ENCODE peak calls at places on chromosomes 2 and 18, in four cellular contexts. Y, L, E and J are unnamed samples.

GRCh38 chr2:178008636-178009289 is 63.8 kb downstream of the PDE11A start:
- DNase-seq in Y (no peak), L (no peak), E (no peak), J (no peak)

GRCh38 chr2:226684563-226684959 is 115.1 kb downstream of the IRS1 start:
- DNase-seq in Y (no peak), L (no peak), E (no peak), J (no peak)

GRCh38 chr18:58645398-58645797 is 16.5 kb upstream of the ALPK2 start:
- DNase-seq in Y (no peak), L (no peak), E (no peak), J (no peak)

GRCh38 chr18:33467531-33467930 is 27.0 kb upstream of the CCDC178 start:
- DNase-seq in Y (no peak), L (no peak), E (no peak), J (no peak)

GRCh38 chr2:237486819-237487448 is at the start of gene MLPH:
- DNase-seq in Y (no peak), L (no peak), E (no peak), J (no peak)

GRCh38 chr18:61551586-61551985 is 218.4 kb downstream of the CDH20 start:
- DNase-seq in Y (peak; percentile 32), L (no peak), E (peak; percentile 7), J (peak; percentile 39)

GRCh38 chr2:240898108-240898730 is 2.3 kb upstream of the MAB21L4 start:
- DNase-seq in Y (no peak), L (no peak), E (no peak), J (no peak)

GRCh38 chr2:238669581-238670340 is 178.1 kb upstream of the TWIST2 start:
- DNase-seq in Y (no peak), L (no peak), E (no peak), J (no peak)

GRCh38 chr2:223735659-223736244 is 101.6 kb downstream of the AP1S3 start:
- DNase-seq in Y (no peak), L (no peak), E (no peak), J (no peak)

GRCh38 chr18:43876286-43877082 is 599.2 kb upstream of the SYT4 start:
- DNase-seq in Y (no peak), L (no peak), E (no peak), J (no peak)

GRCh38 chr2:148338544-148338943 is 306.0 kb upstream of the EPC2 start:
- DNase-seq in Y (no peak), L (no peak), E (no peak), J (no peak)

GRCh38 chr18:27763341-27763740 is 413.6 kb downstream of the CDH2 start:
- DNase-seq in Y (no peak), L (no peak), E (no peak), J (no peak)

GRCh38 chr2:241118727-241119505 is 16.8 kb upstream of the MTERF4 start:
- DNase-seq in Y (no peak), L (no peak), E (no peak), J (no peak)

GRCh38 chr2:224971214-224971613 is 71.1 kb downstream of the DOCK10 start:
- DNase-seq in Y (no peak), L (no peak), E (no peak), J (no peak)

GRCh38 chr18:21000667-21001066 is 110.9 kb downstream of the ROCK1 start:
- DNase-seq in Y (no peak), L (no peak), E (no peak), J (no peak)

GRCh38 chr2:18745431-18746272 is 156.3 kb upstream of the NT5C1B start:
- DNase-seq in Y (no peak), L (no peak), E (no peak), J (no peak)

GRCh38 chr2:191401287-191401686 is 156.1 kb downstream of the MYO1B start:
- DNase-seq in Y (no peak), L (no peak), E (no peak), J (no peak)

GRCh38 chr2:233002829-233003657 is 10.0 kb downstream of the NGEF start:
- DNase-seq in Y (no peak), L (no peak), E (no peak), J (no peak)

GRCh38 chr18:79527656-79528055 is 131.9 kb downstream of the NFATC1 start:
- DNase-seq in Y (no peak), L (no peak), E (no peak), J (no peak)

GRCh38 chr2:31707992-31708391 is 127.3 kb upstream of the SRD5A2 start:
- DNase-seq in Y (no peak), L (no peak), E (no peak), J (no peak)

GRCh38 chr2:106058469-106059137 is 135.5 kb downstream of the UXS1 start:
- DNase-seq in Y (no peak), L (no peak), E (no peak), J (no peak)

GRCh38 chr2:190318931-190319556 is 582 bp downstream of the HIBCH start:
- DNase-seq in Y (no peak), L (no peak), E (no peak), J (peak; percentile 2)

GRCh38 chr2:149065236-149065635 is 26.7 kb downstream of the LYPD6B start:
- DNase-seq in Y (no peak), L (no peak), E (no peak), J (no peak)

GRCh38 chr2:86414996-86415395 is 26.2 kb upstream of the KDM3A start:
- DNase-seq in Y (no peak), L (no peak), E (no peak), J (no peak)

GRCh38 chr2:232689152-232689910 is 7.8 kb upstream of the GIGYF2 start:
- DNase-seq in Y (no peak), L (no peak), E (no peak), J (no peak)

GRCh38 chr18:46423226-46423805 is 233.7 kb downstream of the LOXHD1 start:
- DNase-seq in Y (no peak), L (no peak), E (no peak), J (no peak)

GRCh38 chr2:1374281-1374680 is 39.0 kb upstream of the TPO start:
- DNase-seq in Y (no peak), L (no peak), E (no peak), J (no peak)

GRCh38 chr18:24380163-24380747 is 17.4 kb downstream of the OSBPL1A start:
- DNase-seq in Y (no peak), L (no peak), E (no peak), J (no peak)

GRCh38 chr2:141109633-141110032 is 1021.2 kb downstream of the LRP1B start:
- DNase-seq in Y (no peak), L (no peak), E (no peak), J (no peak)

GRCh38 chr2:188931361-188931760 is 42.8 kb upstream of the COL3A1 start:
- DNase-seq in Y (no peak), L (no peak), E (no peak), J (no peak)

GRCh38 chr2:191866675-191867506 is 20.0 kb upstream of the CAVIN2 start:
- DNase-seq in Y (peak; percentile 17), L (no peak), E (no peak), J (no peak)

GRCh38 chr2:139790807-139791206 is 1010.6 kb upstream of the NXPH2 start:
- DNase-seq in Y (no peak), L (no peak), E (no peak), J (no peak)

GRCh38 chr2:210673117-210673516 is 116.7 kb downstream of the CPS1 start:
- DNase-seq in Y (no peak), L (no peak), E (no peak), J (no peak)

GRCh38 chr2:199278099-199278498 is 179.6 kb downstream of the SATB2 start:
- DNase-seq in Y (no peak), L (no peak), E (no peak), J (no peak)

GRCh38 chr2:68889500-68889899 is 18.3 kb upstream of the BMP10 start:
- DNase-seq in Y (no peak), L (no peak), E (no peak), J (no peak)

GRCh38 chr18:50507120-50507590 is 52.7 kb upstream of the MAPK4 start:
- DNase-seq in Y (peak; percentile 16), L (no peak), E (no peak), J (no peak)

DNA sequence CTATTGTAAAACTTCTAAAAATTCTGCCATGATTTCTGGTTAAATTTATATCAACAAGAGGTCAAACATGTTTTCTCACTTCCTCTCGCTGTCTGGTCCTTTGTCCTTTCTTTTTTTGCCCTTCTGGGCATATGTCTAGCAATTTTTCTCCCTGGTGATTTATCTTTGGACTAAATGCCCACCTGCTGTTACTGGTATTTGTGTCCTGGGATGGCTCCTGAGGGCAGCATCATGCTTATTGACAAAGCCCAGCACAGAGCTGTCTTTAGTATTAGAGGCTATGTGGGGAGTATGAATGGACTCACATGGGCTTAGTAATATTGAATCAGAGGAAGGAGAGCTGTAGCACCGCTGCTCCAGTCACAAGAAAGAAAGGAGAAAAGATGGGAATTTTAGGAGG is 63.2 kb downstream of the LHCGR start:
- DNase-seq in Y (no peak), L (no peak), E (no peak), J (no peak)
- TF ChIP-seq POLR2AphosphoS5 in Y (no peak), L (no peak), E (no peak), J (no peak)

DNA sequence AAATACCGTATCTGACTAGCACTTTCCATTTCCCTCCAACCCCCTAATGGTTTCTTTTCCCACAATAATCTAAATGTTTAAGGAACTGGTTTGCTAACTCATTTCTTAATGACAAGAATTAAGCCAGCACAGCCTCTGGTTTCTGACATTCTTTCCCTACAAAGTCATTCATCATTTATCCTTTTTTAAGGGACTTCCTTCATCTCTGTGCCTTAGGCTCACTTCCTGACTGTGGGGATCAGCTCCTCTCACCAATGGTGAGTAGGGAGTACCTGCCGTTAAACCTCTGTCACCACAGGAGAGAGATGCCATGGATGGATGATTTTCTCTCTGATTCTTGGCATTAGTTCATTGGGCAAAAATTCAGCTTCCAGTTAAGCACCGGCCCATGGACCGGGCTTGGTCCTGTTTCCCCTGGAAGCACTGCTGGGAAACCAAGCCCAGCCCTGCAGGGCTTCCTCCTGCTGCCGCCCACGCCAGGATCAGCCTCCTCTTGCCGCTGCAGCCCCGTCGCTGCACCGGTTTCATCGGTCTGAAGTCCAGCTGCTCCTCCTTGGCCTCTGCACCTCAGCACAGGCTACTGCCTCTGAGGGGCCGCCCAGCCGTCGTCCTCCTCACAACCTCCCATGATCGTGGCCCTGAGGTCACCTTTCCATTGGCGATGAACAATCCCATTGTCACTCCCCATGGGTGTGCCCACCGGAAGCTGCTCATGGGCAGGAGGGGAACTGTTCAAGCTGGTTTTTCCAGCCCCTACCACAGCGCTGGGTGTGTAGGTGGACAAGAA is 64.0 kb upstream of the ZNF516 start:
- DNase-seq in Y (no peak), L (no peak), E (no peak), J (no peak)
- TF ChIP-seq SPI1 in Y (no peak), L (no peak), E (no peak), J (no peak)

DNA sequence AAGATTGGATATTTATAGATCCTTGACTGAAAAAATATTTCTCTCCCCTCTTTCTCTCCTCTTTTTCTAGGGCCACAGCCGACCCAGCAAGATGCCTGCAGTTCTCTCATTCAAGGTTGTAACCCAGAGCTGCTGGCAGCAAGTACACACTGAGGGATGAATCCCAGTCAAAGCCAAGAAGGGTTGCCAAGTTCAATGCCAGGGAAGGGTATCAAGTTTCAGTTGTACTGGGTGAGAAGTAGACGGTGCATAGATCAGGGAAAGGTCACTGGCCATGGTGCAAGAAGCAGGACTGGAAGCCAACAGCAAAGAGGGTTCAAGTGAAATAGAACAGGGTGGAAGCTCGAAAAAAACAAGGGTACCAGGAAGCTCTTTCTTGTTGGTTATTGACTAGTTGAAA is 170.2 kb downstream of the NRP2 start:
- DNase-seq in Y (no peak), L (no peak), E (no peak), J (no peak)
- TF ChIP-seq POLR2AphosphoS5 in Y (no peak), L (no peak), E (no peak), J (no peak)

DNA sequence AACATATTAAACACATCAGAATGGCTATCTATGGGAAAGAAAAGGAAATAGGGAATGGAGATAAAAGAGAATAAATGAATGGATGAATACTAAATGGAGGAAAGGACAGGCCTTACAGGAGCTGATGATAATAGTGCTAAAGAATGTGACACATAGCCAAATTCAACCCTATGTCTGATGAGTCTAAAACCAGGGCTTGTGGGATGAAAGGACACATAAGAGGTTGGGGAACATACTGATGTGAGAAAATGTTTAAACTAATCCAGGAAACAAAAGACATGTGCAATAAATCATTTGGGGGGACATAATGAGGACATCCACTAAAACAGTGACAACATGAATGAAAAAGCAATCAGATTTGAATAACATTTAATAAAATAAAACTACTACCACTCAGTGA is 120.0 kb downstream of the DYM start:
- DNase-seq in Y (no peak), L (no peak), E (no peak), J (no peak)
- TF ChIP-seq SPI1 in Y (no peak), L (no peak), E (no peak), J (no peak)